ENCODE peak calls at places on chromosomes 1 and 21, in five cellular contexts. Z is lung, O is fibroblast of pulmonary artery, T is AG10803, U is NB4. L is an unnamed sample.

GRCh38 chr21:45560106-45561021 is 18.1 kb upstream of the SLC19A1 start:
- DNase-seq in Z (no peak), O (no peak), T (no peak), U (no peak), L (no peak)

GRCh38 chr1:226204198-226204597 is 17.7 kb upstream of the ACBD3 start:
- DNase-seq in Z (no peak), O (no peak), T (no peak), U (no peak), L (no peak)

GRCh38 chr1:225747566-225747965 is 30.1 kb upstream of the SRP9 start:
- DNase-seq in Z (no peak), O (no peak), T (peak), U (no peak), L (peak)

GRCh38 chr1:215665212-215665611 is 98.1 kb downstream of the KCTD3 start:
- DNase-seq in Z (no peak), O (peak), T (peak), U (no peak), L (peak)

GRCh38 chr1:110003747-110004428 is 19.3 kb downstream of the AHCYL1 start:
- DNase-seq in Z (peak), O (peak), T (peak), U (peak), L (peak)

GRCh38 chr1:58363639-58364038 is 182.9 kb downstream of the OMA1 start:
- DNase-seq in Z (no peak), O (no peak), T (no peak), U (no peak), L (no peak)

GRCh38 chr1:197775282-197776262 is at the start of gene DENND1B:
- DNase-seq in Z (peak), O (peak), T (peak), U (peak), L (peak)

GRCh38 chr21:28018741-28019669 is 973.7 kb downstream of the LTN1 start:
- DNase-seq in Z (no peak), O (no peak), T (no peak), U (peak), L (no peak)

GRCh38 chr1:164759144-164759920 is 200.3 kb downstream of the PBX1 start:
- DNase-seq in Z (no peak), O (no peak), T (no peak), U (no peak), L (no peak)

GRCh38 chr1:21950734-21951575 is 13.8 kb upstream of the HSPG2 start:
- DNase-seq in Z (no peak), O (no peak), T (no peak), U (no peak), L (no peak)

GRCh38 chr1:168164771-168165170 is 14.0 kb upstream of the TIPRL start:
- DNase-seq in Z (no peak), O (no peak), T (no peak), U (no peak), L (peak)

GRCh38 chr1:2229921-2230700 is 2.0 kb downstream of the SKI start:
- DNase-seq in Z (no peak), O (peak), T (peak), U (no peak), L (peak)

GRCh38 chr1:116390195-116390594 is 17.2 kb downstream of the ATP1A1 start:
- DNase-seq in Z (no peak), O (no peak), T (no peak), U (no peak), L (no peak)

GRCh38 chr1:211973541-211973940 is 61.8 kb downstream of the INTS7 start:
- DNase-seq in Z (no peak), O (no peak), T (no peak), U (no peak), L (no peak)

GRCh38 chr1:206982216-206982615 is 12.0 kb upstream of the FCAMR start:
- DNase-seq in Z (peak), O (peak), T (peak), U (peak), L (peak)

GRCh38 chr1:203860396-203860951 is 925 bp upstream of the SNRPE start:
- DNase-seq in Z (no peak), O (peak), T (peak), U (no peak), L (peak)

GRCh38 chr1:36083635-36084501 is at the start of gene TEKT2:
- DNase-seq in Z (peak), O (peak), T (no peak), U (peak), L (peak)
- H3K4me3 ChIP-seq in Z (peak), O (peak), T (peak), U (no peak), L (peak)

GRCh38 chr1:175343945-175344344 is 151.4 kb upstream of the KIAA0040 start:
- DNase-seq in Z (no peak), O (no peak), T (no peak), U (no peak), L (no peak)

GRCh38 chr1:175341631-175342429 is 149.3 kb upstream of the KIAA0040 start:
- DNase-seq in Z (no peak), O (no peak), T (no peak), U (no peak), L (no peak)

DNA sequence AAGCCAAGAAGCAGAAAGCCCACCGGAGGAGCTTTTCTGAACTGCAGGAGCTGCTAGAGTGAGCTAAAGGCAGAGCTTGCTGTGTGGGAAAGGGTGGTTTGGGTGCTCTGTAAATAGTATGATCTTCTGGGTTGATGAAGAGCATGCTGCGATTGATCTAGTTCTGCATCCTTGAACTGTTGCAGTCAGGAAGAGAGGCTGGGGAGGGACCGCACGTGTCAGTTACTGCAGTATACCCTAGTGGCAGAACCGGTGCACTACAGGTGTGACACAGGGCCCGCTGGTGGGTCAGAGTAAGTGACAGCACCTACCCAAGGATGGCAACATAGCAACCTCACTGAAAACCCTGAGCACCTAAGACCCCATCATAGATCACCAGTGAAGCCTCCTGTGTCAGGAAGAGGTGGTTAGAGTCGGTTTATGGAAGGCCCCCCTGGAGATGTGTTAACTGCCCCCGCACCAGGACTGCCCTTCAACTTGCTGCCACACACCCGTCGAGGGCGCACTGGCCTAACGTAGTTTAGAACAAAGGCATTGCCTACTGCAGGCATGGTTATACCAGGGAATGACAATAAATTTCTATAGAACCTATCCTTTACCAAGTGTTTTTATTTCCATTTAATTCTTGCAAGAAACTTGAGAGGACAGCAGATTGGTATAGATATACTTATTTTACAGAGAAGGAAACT is 146.0 kb upstream of the KIAA0040 start:
- DNase-seq in Z (no peak), O (no peak), T (no peak), U (peak), L (no peak)
- TF ChIP-seq CTCF in Z (no peak), O (peak), T (peak), U (peak), L (peak)

GRCh38 chr1:41811051-41811795 is 107.5 kb downstream of the HIVEP3 start:
- DNase-seq in Z (no peak), O (peak), T (peak), U (peak), L (peak)

GRCh38 chr1:41813220-41813619 is 105.5 kb downstream of the HIVEP3 start:
- DNase-seq in Z (peak), O (no peak), T (no peak), U (no peak), L (no peak)

GRCh38 chr1:41811978-41812852 is 106.5 kb downstream of the HIVEP3 start:
- DNase-seq in Z (peak), O (peak), T (peak), U (peak), L (peak)

GRCh38 chr1:41809716-41810115 is 109.0 kb downstream of the HIVEP3 start:
- DNase-seq in Z (no peak), O (no peak), T (no peak), U (no peak), L (no peak)

GRCh38 chr1:41810446-41810845 is 108.3 kb downstream of the HIVEP3 start:
- DNase-seq in Z (no peak), O (peak), T (peak), U (peak), L (peak)
- H3K4me3 ChIP-seq in Z (no peak), O (no peak), T (no peak), U (no peak), L (no peak)

DNA sequence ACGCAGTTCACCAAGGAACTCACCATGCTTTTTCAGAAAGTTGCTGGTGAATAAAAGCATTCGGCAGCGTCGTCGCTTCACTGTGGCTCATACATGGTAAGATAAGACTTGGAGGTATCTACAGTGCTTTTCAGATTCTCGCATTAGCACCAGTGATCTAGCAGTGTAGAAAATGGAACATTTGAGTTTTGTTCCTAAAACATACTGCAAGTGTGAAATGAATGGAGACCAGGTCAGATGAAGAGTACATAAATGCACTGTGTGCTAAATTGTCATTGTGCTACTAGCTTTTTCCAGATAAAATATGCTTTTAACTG is 200.3 kb downstream of the PDE4B start:
- DNase-seq in Z (no peak), O (no peak), T (no peak), U (no peak), L (no peak)
- TF ChIP-seq CTCF in Z (no peak), O (no peak), T (no peak), U (no peak), L (no peak)

GRCh38 chr1:161723459-161724149 is 2.3 kb downstream of the FCRLB start:
- DNase-seq in Z (no peak), O (no peak), T (no peak), U (no peak), L (no peak)
- H3K4me3 ChIP-seq in Z (no peak), O (no peak), T (no peak), U (no peak), L (no peak)

GRCh38 chr1:233613252-233614172 is at the start of gene KCNK1:
- DNase-seq in Z (peak), O (peak), T (peak), U (no peak), L (peak)

GRCh38 chr1:233617025-233617424 is 3.1 kb downstream of the KCNK1 start:
- DNase-seq in Z (no peak), O (no peak), T (no peak), U (no peak), L (no peak)

GRCh38 chr1:233615571-233615970 is 1.7 kb downstream of the KCNK1 start:
- DNase-seq in Z (no peak), O (no peak), T (no peak), U (no peak), L (no peak)

GRCh38 chr1:233614173-233614742 is 352 bp downstream of the KCNK1 start:
- DNase-seq in Z (no peak), O (peak), T (peak), U (no peak), L (peak)

GRCh38 chr1:233614743-233615521 is 1.0 kb downstream of the KCNK1 start:
- DNase-seq in Z (no peak), O (no peak), T (no peak), U (no peak), L (no peak)
- TF ChIP-seq CTCF in Z (no peak), O (no peak), T (no peak), U (no peak), L (no peak)

DNA sequence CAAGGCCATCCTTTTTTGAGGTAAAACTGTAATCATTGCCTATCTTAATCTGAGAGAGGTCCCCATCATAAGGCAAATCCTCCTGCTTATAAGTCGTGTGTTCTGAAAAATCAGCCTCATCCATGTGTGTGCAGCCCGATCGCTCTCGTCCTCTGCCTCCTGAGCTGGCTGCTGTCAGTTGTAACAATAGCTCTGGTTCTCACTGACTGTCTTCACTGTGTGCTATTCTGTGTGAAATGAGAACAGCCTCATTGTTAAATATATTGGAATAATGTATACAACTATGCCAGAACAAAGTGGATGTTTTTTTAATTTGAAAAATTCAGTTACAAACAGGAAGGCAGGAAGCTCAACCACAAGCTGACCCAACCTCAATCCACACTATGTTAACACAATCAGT is 4.4 kb downstream of the AKNAD1 start:
- DNase-seq in Z (no peak), O (no peak), T (no peak), U (peak), L (no peak)
- H3K4me3 ChIP-seq in Z (no peak), O (no peak), T (no peak), U (peak), L (no peak)

GRCh38 chr1:18229620-18230019 is 122.0 kb downstream of the IGSF21 start:
- DNase-seq in Z (no peak), O (no peak), T (no peak), U (no peak), L (no peak)

GRCh38 chr1:18234790-18235242 is 127.2 kb downstream of the IGSF21 start:
- DNase-seq in Z (no peak), O (peak), T (peak), U (peak), L (peak)

GRCh38 chr1:18233176-18233864 is 125.7 kb downstream of the IGSF21 start:
- DNase-seq in Z (no peak), O (no peak), T (no peak), U (no peak), L (no peak)

GRCh38 chr1:18230840-18231239 is 123.2 kb downstream of the IGSF21 start:
- DNase-seq in Z (no peak), O (no peak), T (no peak), U (no peak), L (no peak)

DNA sequence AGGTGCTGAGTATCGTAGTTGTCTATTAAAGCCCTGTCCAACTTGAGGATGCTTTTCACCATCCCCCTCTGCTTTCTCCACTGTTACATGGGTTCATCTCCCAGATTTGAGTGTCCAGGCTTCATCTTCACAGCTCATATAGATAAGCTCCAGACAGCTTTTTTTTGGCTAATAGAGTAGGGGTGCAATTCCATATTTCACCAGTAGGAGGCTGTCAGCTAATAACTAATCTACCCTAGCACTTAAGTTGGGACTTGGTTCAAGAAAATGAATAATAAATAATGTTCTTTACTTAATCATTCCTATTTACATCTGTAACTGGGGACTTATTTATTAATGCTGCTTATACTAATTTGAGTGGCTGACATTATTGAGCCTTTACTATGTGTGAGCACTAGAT is 124.5 kb downstream of the IGSF21 start:
- DNase-seq in Z (no peak), O (no peak), T (no peak), U (no peak), L (peak)
- TF ChIP-seq CTCF in Z (no peak), O (peak), T (peak), U (peak), L (peak)